ENCODE peak calls at places on chromosomes 4 and X, in four cellular contexts. T, F, R and C are unnamed samples.

GRCh38 chr4:81751531-81752291 is 280.0 kb upstream of the RASGEF1B start:
- DNase-seq in T (no peak), F (no peak), R (no peak), C (no peak)

GRCh38 chr4:24659241-24659961 is 75.0 kb upstream of the DHX15 start:
- DNase-seq in T (no peak), F (peak), R (peak), C (no peak)

GRCh38 chrX:15909605-15910004 is 55.0 kb upstream of the AP1S2 start:
- DNase-seq in T (no peak), F (no peak), R (no peak), C (no peak)

GRCh38 chr4:89303177-89303576 is 4.4 kb downstream of the GPRIN3 start:
- DNase-seq in T (no peak), F (peak), R (no peak), C (peak)

GRCh38 chrX:122565952-122566351 is 618.1 kb upstream of the GRIA3 start:
- DNase-seq in T (no peak), F (no peak), R (no peak), C (peak)

GRCh38 chr4:174278467-174278866 is 5.0 kb downstream of the FBXO8 start:
- DNase-seq in T (no peak), F (peak), R (peak), C (no peak)

GRCh38 chr4:39096847-39097246 is 34.8 kb downstream of the KLHL5 start:
- DNase-seq in T (no peak), F (no peak), R (no peak), C (no peak)

GRCh38 chrX:107851215-107851614 is 25.5 kb downstream of the MID2 start:
- DNase-seq in T (no peak), F (no peak), R (no peak), C (no peak)

GRCh38 chr4:53688186-53688790 is 97.0 kb upstream of the LNX1 start:
- DNase-seq in T (no peak), F (no peak), R (no peak), C (no peak)

GRCh38 chr4:55255171-55255570 is 90.9 kb upstream of the SRD5A3 start:
- DNase-seq in T (no peak), F (no peak), R (no peak), C (no peak)

GRCh38 chrX:44459501-44459900 is 83.2 kb downstream of the FUNDC1 start:
- DNase-seq in T (no peak), F (no peak), R (no peak), C (no peak)

GRCh38 chr4:16140520-16141249 is 56.9 kb upstream of the PROM1 start:
- DNase-seq in T (no peak), F (no peak), R (no peak), C (no peak)